ENCODE peak calls at places on chromosomes 2 and 18, in six cellular contexts. Z, A, P, M, K and F are unnamed samples.

GRCh38 chr2:57890993-57891688 is 155.5 kb upstream of the VRK2 start:
- DNase-seq in Z (peak), A (no peak), P (no peak), M (no peak), K (no peak), F (no peak)

GRCh38 chr2:145323512-145323911 is 803.6 kb upstream of the ZEB2 start:
- DNase-seq in Z (no peak), A (no peak), P (no peak), M (no peak), K (no peak), F (peak)

GRCh38 chr2:110860620-110861019 is 128.2 kb downstream of the ACOXL start:
- DNase-seq in Z (no peak), A (no peak), P (no peak), M (no peak), K (no peak), F (no peak)

GRCh38 chr2:211103989-211104388 is 547.6 kb downstream of the CPS1 start:
- DNase-seq in Z (no peak), A (no peak), P (no peak), M (no peak), K (no peak), F (no peak)

GRCh38 chr18:34033968-34034367 is 190.7 kb downstream of the NOL4 start:
- DNase-seq in Z (no peak), A (no peak), P (no peak), M (no peak), K (no peak), F (no peak)

GRCh38 chr2:59301466-59302402 is 1060.6 kb upstream of the FANCL start:
- DNase-seq in Z (peak), A (peak), P (no peak), M (peak), K (peak), F (peak)

GRCh38 chr2:217749009-217749408 is 253.8 kb downstream of the TNS1 start:
- DNase-seq in Z (no peak), A (no peak), P (no peak), M (no peak), K (no peak), F (no peak)

GRCh38 chr18:10560457-10561045 is 34.7 kb downstream of the NAPG start:
- DNase-seq in Z (peak), A (peak), P (peak), M (peak), K (peak), F (peak)

GRCh38 chr2:171568085-171568484 is 45.8 kb downstream of the CYBRD1 start:
- DNase-seq in Z (no peak), A (no peak), P (no peak), M (no peak), K (no peak), F (no peak)

GRCh38 chr18:59787998-59788875 is 91.0 kb upstream of the CCBE1 start:
- DNase-seq in Z (no peak), A (no peak), P (no peak), M (peak), K (no peak), F (peak)

GRCh38 chr18:27845897-27846296 is 331.0 kb downstream of the CDH2 start:
- DNase-seq in Z (no peak), A (no peak), P (no peak), M (no peak), K (no peak), F (no peak)

GRCh38 chr2:168666339-168666738 is 136.1 kb upstream of the NOSTRIN start:
- DNase-seq in Z (no peak), A (no peak), P (no peak), M (no peak), K (no peak), F (no peak)

GRCh38 chr18:62768172-62768943 is 53.0 kb downstream of the PHLPP1 start:
- DNase-seq in Z (no peak), A (no peak), P (no peak), M (no peak), K (no peak), F (no peak)

GRCh38 chr2:54676656-54677055 is 46.8 kb upstream of the EML6 start:
- DNase-seq in Z (no peak), A (no peak), P (no peak), M (no peak), K (no peak), F (no peak)

GRCh38 chr2:233185963-233186362 is 65.5 kb upstream of the ATG16L1 start:
- DNase-seq in Z (no peak), A (no peak), P (no peak), M (no peak), K (no peak), F (no peak)

GRCh38 chr2:239544141-239544800 is 143.5 kb upstream of the HDAC4 start:
- DNase-seq in Z (no peak), A (no peak), P (no peak), M (no peak), K (no peak), F (no peak)

GRCh38 chr2:41647468-41648042 is 400.3 kb upstream of the PKDCC start:
- DNase-seq in Z (no peak), A (no peak), P (no peak), M (no peak), K (no peak), F (no peak)

GRCh38 chr2:70531419-70532130 is 22.1 kb downstream of the TGFA start:
- DNase-seq in Z (no peak), A (no peak), P (no peak), M (no peak), K (no peak), F (no peak)

GRCh38 chr2:176115883-176116813 is at the start of gene HOXD10:
- DNase-seq in Z (no peak), A (no peak), P (no peak), M (no peak), K (peak), F (peak)

GRCh38 chr18:961644-962355 is 57.1 kb downstream of the ADCYAP1 start:
- DNase-seq in Z (peak), A (peak), P (peak), M (no peak), K (peak), F (peak)